ENCODE peak calls at places on chromosomes 3 and 15, in four cellular contexts. R, H, B and M are unnamed samples.

GRCh38 chr15:68691667-68692066 is 112.9 kb downstream of the CORO2B start:
- DNase-seq in R (no peak), H (no peak), B (no peak), M (no peak)

GRCh38 chr3:169668957-169669681 is 5.6 kb upstream of the MECOM start:
- DNase-seq in R (no peak), H (no peak), B (no peak), M (peak; percentile 43)

GRCh38 chr3:160455846-160456245 is 6.3 kb upstream of the TRIM59 start:
- DNase-seq in R (no peak), H (no peak), B (no peak), M (no peak)

GRCh38 chr3:174116421-174116820 is 718.9 kb downstream of the NLGN1 start:
- DNase-seq in R (no peak), H (peak; percentile 10), B (no peak), M (no peak)

GRCh38 chr15:67918205-67918861 is 78.5 kb upstream of the RNU6-1 start:
- DNase-seq in R (no peak), H (no peak), B (no peak), M (no peak)

GRCh38 chr15:89486726-89487050 is 9.7 kb downstream of the RHCG start:
- DNase-seq in R (peak; percentile 55), H (no peak), B (peak; percentile 25), M (peak; percentile 10)

GRCh38 chr15:39685999-39686613 is 96.5 kb downstream of the FSIP1 start:
- DNase-seq in R (peak; percentile 3), H (no peak), B (no peak), M (peak; percentile 9)

GRCh38 chr3:178536271-178537079 is at the start of gene KCNMB2:
- DNase-seq in R (no peak), H (no peak), B (no peak), M (no peak)

GRCh38 chr3:153219147-153219546 is 57.1 kb downstream of the RAP2B start:
- DNase-seq in R (no peak), H (no peak), B (no peak), M (no peak)

GRCh38 chr15:74443100-74443909 is 9.5 kb upstream of the SEMA7A start:
- DNase-seq in R (no peak), H (no peak), B (no peak), M (no peak)

GRCh38 chr15:41790756-41791546 is 16.7 kb downstream of the MAPKBP1 start:
- DNase-seq in R (no peak), H (peak; percentile 54), B (no peak), M (no peak)

GRCh38 chr3:146218880-146219866 is 31.7 kb downstream of the PLSCR4 start:
- DNase-seq in R (peak; percentile 1), H (no peak), B (no peak), M (no peak)

GRCh38 chr15:101444015-101444414 is 45.5 kb downstream of the PCSK6 start:
- DNase-seq in R (no peak), H (no peak), B (no peak), M (no peak)

GRCh38 chr15:67832031-67832551 is 6.8 kb downstream of the SKOR1 start:
- DNase-seq in R (no peak), H (no peak), B (no peak), M (no peak)

GRCh38 chr15:88161636-88162035 is 94.9 kb downstream of the NTRK3 start:
- DNase-seq in R (no peak), H (no peak), B (no peak), M (no peak)

GRCh38 chr3:55042591-55042990 is 114.7 kb upstream of the LRTM1 start:
- DNase-seq in R (no peak), H (no peak), B (no peak), M (no peak)

GRCh38 chr15:57235865-57236264 is 140.4 kb upstream of the CGNL1 start:
- DNase-seq in R (no peak), H (no peak), B (no peak), M (no peak)

GRCh38 chr3:158660711-158661110 is 11.7 kb downstream of the LXN start:
- DNase-seq in R (no peak), H (no peak), B (no peak), M (no peak)

GRCh38 chr3:39184968-39185285 is 7.5 kb downstream of the XIRP1 start:
- DNase-seq in R (no peak), H (no peak), B (no peak), M (no peak)

GRCh38 chr3:17386432-17386831 is 356.0 kb downstream of the TBC1D5 start:
- DNase-seq in R (no peak), H (no peak), B (no peak), M (no peak)

GRCh38 chr3:33578325-33579180 is 138.3 kb upstream of the UBP1 start:
- DNase-seq in R (no peak), H (no peak), B (no peak), M (no peak)

GRCh38 chr3:53069422-53070068 is 23.7 kb upstream of the SFMBT1 start:
- DNase-seq in R (no peak), H (no peak), B (no peak), M (no peak)

GRCh38 chr3:62462097-62462789 is 88.9 kb upstream of the FEZF2 start:
- DNase-seq in R (no peak), H (no peak), B (no peak), M (no peak)

GRCh38 chr3:19598870-19599269 is 335.1 kb downstream of the EFHB start:
- DNase-seq in R (peak; percentile 2), H (no peak), B (no peak), M (no peak)

GRCh38 chr3:183158552-183159006 is 4.0 kb downstream of the LAMP3 start:
- DNase-seq in R (peak; percentile 68), H (peak; percentile 68), B (peak; percentile 33), M (peak; percentile 74)

GRCh38 chr15:67945951-67946700 is 106.3 kb upstream of the RNU6-1 start:
- DNase-seq in R (no peak), H (no peak), B (no peak), M (no peak)

GRCh38 chr3:145035682-145036081 is 1064.1 kb downstream of the DIPK2A start:
- DNase-seq in R (no peak), H (no peak), B (no peak), M (no peak)

GRCh38 chr3:12507871-12508281 is 23.6 kb downstream of the TSEN2 start:
- DNase-seq in R (no peak), H (no peak), B (no peak), M (no peak)